ENCODE peak calls at places on chromosomes 7 and 10, in ten cellular contexts. J, W, K, I, E, Y, X, Q, H and N are unnamed samples.

GRCh38 chr10:96910488-96911395 is 78.6 kb downstream of the LCOR start:
- DNase-seq in J (peak; percentile 70), W (no peak), K (peak; percentile 22), I (peak; percentile 70), E (peak; percentile 11), Y (no peak), X (peak; percentile 29), Q (peak; percentile 39), H (no peak), N (peak; percentile 62)

GRCh38 chr10:133087679-133088523 is at the start of gene ADGRA1:
- DNase-seq in J (no peak), W (no peak), K (no peak), I (peak; percentile 79), E (no peak), Y (no peak), X (no peak), Q (no peak), H (no peak), N (no peak)

GRCh38 chr7:133233142-133233541 is 19.7 kb upstream of the EXOC4 start:
- DNase-seq in J (no peak), W (no peak), K (no peak), I (no peak), E (no peak), Y (no peak), X (no peak), Q (no peak), H (no peak), N (no peak)

GRCh38 chr7:111374027-111374426 is 188.3 kb downstream of the IMMP2L start:
- DNase-seq in J (no peak), W (no peak), K (no peak), I (no peak), E (no peak), Y (no peak), X (no peak), Q (no peak), H (no peak), N (no peak)

GRCh38 chr7:754531-755420 is 27.7 kb upstream of the PRKAR1B start:
- DNase-seq in J (no peak), W (no peak), K (no peak), I (no peak), E (no peak), Y (no peak), X (no peak), Q (no peak), H (no peak), N (no peak)

GRCh38 chr10:12393831-12394230 is 44.5 kb downstream of the CAMK1D start:
- DNase-seq in J (no peak), W (no peak), K (no peak), I (no peak), E (no peak), Y (no peak), X (no peak), Q (no peak), H (no peak), N (no peak)

GRCh38 chr7:44671069-44671468 is 64.6 kb downstream of the OGDH start:
- DNase-seq in J (no peak), W (no peak), K (no peak), I (no peak), E (no peak), Y (no peak), X (no peak), Q (no peak), H (no peak), N (no peak)

GRCh38 chr10:101330236-101331225 is 23.4 kb upstream of the BTRC start:
- DNase-seq in J (peak; percentile 78), W (no peak), K (no peak), I (no peak), E (peak; percentile 23), Y (no peak), X (no peak), Q (peak; percentile 48), H (no peak), N (no peak)

GRCh38 chr10:30114871-30115270 is 55.5 kb upstream of the JCAD start:
- DNase-seq in J (no peak), W (no peak), K (no peak), I (no peak), E (no peak), Y (no peak), X (no peak), Q (peak; percentile 11), H (no peak), N (no peak)

GRCh38 chr7:151426486-151426905 is 13.4 kb downstream of the CRYGN start:
- DNase-seq in J (no peak), W (peak; percentile 63), K (no peak), I (no peak), E (peak; percentile 23), Y (no peak), X (no peak), Q (peak; percentile 97), H (no peak), N (no peak)

GRCh38 chr7:104931181-104931781 is 82.7 kb upstream of the KMT2E start:
- DNase-seq in J (no peak), W (no peak), K (peak; percentile 43), I (peak; percentile 41), E (peak; percentile 11), Y (no peak), X (no peak), Q (no peak), H (no peak), N (no peak)

GRCh38 chr10:24989867-24990266 is 26.1 kb downstream of the ENKUR start:
- DNase-seq in J (no peak), W (no peak), K (no peak), I (no peak), E (no peak), Y (no peak), X (no peak), Q (no peak), H (no peak), N (no peak)

GRCh38 chr10:103667390-103667789 is 173.9 kb downstream of the NEURL1 start:
- DNase-seq in J (no peak), W (no peak), K (no peak), I (peak; percentile 57), E (no peak), Y (no peak), X (no peak), Q (peak; percentile 28), H (no peak), N (no peak)

GRCh38 chr7:123096976-123097375 is 101.5 kb upstream of the TAS2R16 start:
- DNase-seq in J (no peak), W (no peak), K (no peak), I (no peak), E (peak; percentile 31), Y (no peak), X (no peak), Q (no peak), H (no peak), N (no peak)

GRCh38 chr7:16422100-16422430 is 727 bp upstream of the CRPPA start:
- DNase-seq in J (no peak), W (no peak), K (no peak), I (no peak), E (no peak), Y (no peak), X (no peak), Q (peak; percentile 79), H (no peak), N (no peak)

GRCh38 chr7:64870656-64871055 is 32.4 kb upstream of the ZNF273 start:
- DNase-seq in J (no peak), W (no peak), K (no peak), I (peak; percentile 2), E (no peak), Y (no peak), X (no peak), Q (no peak), H (no peak), N (no peak)

GRCh38 chr7:152959610-152960009 is 200.1 kb downstream of the ACTR3B start:
- DNase-seq in J (peak; percentile 44), W (no peak), K (no peak), I (peak; percentile 47), E (no peak), Y (no peak), X (no peak), Q (no peak), H (no peak), N (no peak)

GRCh38 chr10:5529702-5530411 is 5.1 kb downstream of the CALML3 start:
- DNase-seq in J (no peak), W (no peak), K (no peak), I (no peak), E (no peak), Y (no peak), X (no peak), Q (no peak), H (no peak), N (no peak)

GRCh38 chr10:90579602-90580242 is 278.1 kb downstream of the HTR7 start:
- DNase-seq in J (no peak), W (no peak), K (no peak), I (peak; percentile 21), E (no peak), Y (no peak), X (no peak), Q (peak; percentile 32), H (no peak), N (no peak)